ENCODE peak calls at places on chromosomes 3 and 15, in five cellular contexts. O is transverse colon, Y is esophagus muscularis mucosa, A is K562, R is ovary. L is an unnamed sample.

GRCh38 chr3:177057768-177058167 is 139.5 kb downstream of the TBL1XR1 start:
- DNase-seq in O (no peak), Y (no peak), A (no peak), R (no peak), L (no peak)

GRCh38 chr15:32649336-32649735 is 7.8 kb downstream of the SCG5 start:
- DNase-seq in O (no peak), Y (no peak), A (no peak), R (no peak), L (no peak)

GRCh38 chr3:101009386-101009785 is 16.2 kb upstream of the ABI3BP start:
- DNase-seq in O (no peak), Y (no peak), A (no peak), R (no peak), L (no peak)

GRCh38 chr3:101381809-101382208 is 61.4 kb upstream of the IMPG2 start:
- DNase-seq in O (no peak), Y (no peak), A (peak; percentile 20), R (no peak), L (no peak)

GRCh38 chr3:128435058-128435457 is 31.6 kb downstream of the DNAJB8 start:
- DNase-seq in O (no peak), Y (no peak), A (no peak), R (no peak), L (no peak)

GRCh38 chr3:29755416-29755815 is 474.5 kb downstream of the RBMS3 start:
- DNase-seq in O (no peak), Y (no peak), A (no peak), R (no peak), L (no peak)

GRCh38 chr15:25738171-25738792 is 124.8 kb downstream of the ATP10A start:
- DNase-seq in O (no peak), Y (peak; percentile 72), A (no peak), R (no peak), L (peak; percentile 41)

GRCh38 chr3:110495201-110495927 is 576.3 kb upstream of the NECTIN3 start:
- DNase-seq in O (no peak), Y (no peak), A (no peak), R (no peak), L (no peak)

GRCh38 chr3:15645740-15646490 is 44.4 kb downstream of the BTD start:
- DNase-seq in O (no peak), Y (peak; percentile 57), A (no peak), R (peak; percentile 37), L (no peak)
- TF ChIP-seq EP300 in O (no peak), Y (peak; percentile 17), A (no peak), R (no peak), L (no peak)

GRCh38 chr15:75327005-75327404 is 8.9 kb upstream of the COMMD4 start:
- DNase-seq in O (no peak), Y (no peak), A (no peak), R (no peak), L (no peak)
- TF ChIP-seq CTCF in O (no peak), Y (no peak), A (no peak), R (no peak), L (no peak)

DNA sequence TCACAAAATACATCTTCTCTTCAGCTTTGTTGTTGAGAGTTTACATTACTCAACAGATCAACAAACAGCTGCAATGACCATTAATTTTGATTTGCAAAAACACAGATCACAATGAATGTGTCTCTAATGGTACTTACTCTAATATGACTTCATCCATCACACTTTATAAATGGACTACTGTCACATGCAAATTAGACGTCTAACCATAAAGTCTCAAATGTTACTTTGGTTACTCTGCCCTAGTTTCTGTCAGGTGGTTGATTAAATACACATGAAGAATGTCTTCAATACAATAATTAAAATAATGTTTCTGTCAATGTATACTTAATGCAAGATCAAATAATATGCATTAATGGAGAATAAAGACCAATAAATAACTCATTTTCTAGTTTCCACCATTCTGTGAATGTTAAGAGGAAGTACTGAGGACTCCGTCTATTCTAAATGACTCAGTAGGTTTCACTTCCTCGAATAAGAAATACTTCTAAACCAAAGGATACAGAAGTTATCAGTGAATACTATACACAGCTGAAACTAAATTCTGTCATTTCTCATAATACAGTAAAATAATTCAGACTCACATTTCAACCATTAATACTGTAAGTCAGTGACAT is 145.8 kb downstream of the CBLB start:
- DNase-seq in O (no peak), Y (no peak), A (no peak), R (no peak), L (no peak)
- TF ChIP-seq EP300 in O (no peak), Y (no peak), A (no peak), R (no peak), L (no peak)

GRCh38 chr15:53869044-53869805 is 109.0 kb upstream of the UNC13C start:
- DNase-seq in O (no peak), Y (no peak), A (no peak), R (no peak), L (no peak)
- TF ChIP-seq CTCF in O (no peak), Y (no peak), A (peak; percentile 18), R (no peak), L (no peak)

GRCh38 chr3:73665317-73665716 is 40.6 kb upstream of the PDZRN3 start:
- DNase-seq in O (no peak), Y (no peak), A (no peak), R (no peak), L (no peak)
- TF ChIP-seq EP300 in O (no peak), Y (no peak), A (no peak), R (no peak), L (no peak)

GRCh38 chr3:46978985-46979944 is at the start of gene NBEAL2:
- DNase-seq in O (peak; percentile 99), Y (peak; percentile 98), A (peak; percentile 95), R (peak; percentile 90), L (peak; percentile 89)
- TF ChIP-seq CTCF in O (peak; percentile 13), Y (peak; percentile 5), A (no peak), R (no peak), L (peak; percentile 33)

DNA sequence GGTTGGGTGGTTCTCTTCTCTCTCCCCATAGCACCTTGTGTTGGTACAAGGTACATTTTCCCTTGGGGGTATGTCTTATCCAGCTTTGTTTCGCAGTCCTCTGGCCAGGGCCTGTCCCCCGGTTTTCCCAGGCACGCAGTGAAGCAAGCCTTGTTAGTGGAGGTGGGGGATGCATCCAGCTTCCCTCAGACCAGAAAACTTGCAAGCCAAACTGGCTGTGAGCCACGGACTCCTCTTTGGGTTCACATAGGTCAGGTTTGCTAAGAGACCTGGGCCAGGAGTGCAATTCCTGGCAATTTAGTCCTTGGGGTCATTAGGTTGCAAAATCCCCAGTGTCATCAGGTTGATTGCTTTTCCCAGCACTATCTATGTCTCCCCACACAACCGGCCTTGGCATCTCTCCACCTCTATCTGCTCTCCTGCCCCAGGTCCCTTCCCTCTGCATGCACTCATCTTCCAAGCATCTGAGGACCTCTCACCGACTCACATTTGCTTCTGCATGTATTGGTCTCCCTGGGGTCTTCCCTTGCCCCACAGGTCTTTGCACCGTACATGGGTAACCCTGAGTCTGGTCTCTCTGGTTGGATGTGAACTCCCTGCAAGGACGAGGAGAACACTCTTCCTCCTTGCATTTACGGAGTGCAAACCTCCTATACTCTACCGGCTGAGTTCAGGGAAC is 34.2 kb downstream of the BCL2L10 start:
- DNase-seq in O (no peak), Y (no peak), A (no peak), R (no peak), L (no peak)
- TF ChIP-seq EP300 in O (no peak), Y (no peak), A (no peak), R (no peak), L (no peak)

DNA sequence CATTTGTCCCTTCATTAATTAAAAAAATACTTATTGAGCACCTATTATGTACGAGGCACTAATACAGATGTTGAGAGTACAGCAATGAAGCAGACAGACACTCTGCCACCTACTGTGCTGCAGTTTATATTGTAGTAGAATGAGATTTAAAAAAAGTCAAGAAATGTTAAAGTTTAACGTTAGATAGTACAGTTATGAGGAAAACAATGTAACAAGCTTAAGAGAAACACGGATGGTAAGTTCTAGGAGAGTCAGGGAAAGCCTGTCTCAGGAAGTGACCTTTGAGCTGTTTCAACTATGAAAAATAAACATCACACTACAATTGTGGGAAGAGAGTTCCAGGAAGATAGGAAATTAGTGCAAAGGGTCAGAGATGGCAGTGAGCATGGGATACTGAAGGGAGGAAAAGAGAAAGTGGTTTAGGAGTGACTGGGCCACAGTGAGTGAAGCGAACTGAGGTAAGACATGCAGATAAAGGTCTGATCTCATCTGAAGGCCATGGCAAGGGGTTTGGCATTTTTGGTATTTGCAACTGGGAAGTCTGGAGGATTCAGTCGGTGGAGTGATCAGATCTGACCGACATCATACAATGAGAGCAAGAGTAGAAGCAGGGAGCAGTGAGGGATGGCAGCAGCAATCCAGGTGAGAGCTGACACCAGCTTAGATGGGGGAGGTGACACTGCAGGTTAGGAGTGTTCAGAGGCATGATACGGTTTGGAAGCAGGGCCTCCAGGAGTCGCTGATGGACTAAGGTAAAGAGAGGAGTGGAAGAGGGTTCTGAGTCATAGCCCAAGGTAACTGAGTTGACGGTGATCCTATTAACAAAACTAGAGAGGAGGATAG is 28.5 kb downstream of the PLSCR4 start:
- DNase-seq in O (peak; percentile 63), Y (no peak), A (no peak), R (no peak), L (no peak)
- TF ChIP-seq CTCF in O (no peak), Y (no peak), A (no peak), R (no peak), L (no peak)

GRCh38 chr3:189171707-189172106 is at the start of gene TPRG1:
- DNase-seq in O (no peak), Y (no peak), A (no peak), R (no peak), L (no peak)
- TF ChIP-seq EP300 in O (no peak), Y (no peak), A (no peak), R (no peak), L (no peak)

GRCh38 chr3:112654492-112654891 is 13.5 kb upstream of the CCDC80 start:
- DNase-seq in O (no peak), Y (no peak), A (no peak), R (no peak), L (no peak)

GRCh38 chr3:112656045-112656444 is 15.1 kb upstream of the CCDC80 start:
- DNase-seq in O (no peak), Y (no peak), A (no peak), R (no peak), L (no peak)

GRCh38 chr3:112653209-112653871 is 12.4 kb upstream of the CCDC80 start:
- DNase-seq in O (no peak), Y (no peak), A (no peak), R (no peak), L (peak; percentile 54)

GRCh38 chr3:112653881-112654300 is 12.9 kb upstream of the CCDC80 start:
- DNase-seq in O (no peak), Y (no peak), A (no peak), R (peak; percentile 32), L (no peak)

DNA sequence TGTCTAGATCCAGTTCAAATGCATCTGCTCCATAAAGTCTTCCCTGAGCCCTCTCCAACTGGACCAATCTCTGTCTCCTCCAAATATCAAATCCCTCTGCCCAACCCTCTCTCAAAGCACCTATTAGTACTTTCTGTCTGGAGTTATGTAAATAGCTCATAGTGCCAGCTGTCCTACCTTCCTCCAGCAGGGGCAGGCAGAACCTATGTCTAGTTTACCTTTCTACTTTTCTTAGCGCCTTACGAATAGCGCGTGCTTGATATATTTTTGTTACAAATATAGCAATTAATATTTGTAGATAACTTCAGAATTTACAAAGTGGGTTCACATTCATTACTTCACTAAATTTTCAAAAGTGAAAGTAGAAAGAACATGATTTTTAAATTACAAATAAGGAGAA is 14.0 kb upstream of the CCDC80 start:
- DNase-seq in O (no peak), Y (no peak), A (no peak), R (no peak), L (no peak)
- TF ChIP-seq CTCF in O (no peak), Y (no peak), A (peak; percentile 32), R (no peak), L (no peak)